ENCODE peak calls at places on chromosomes 2 and 18, in eight cellular contexts. O, D, N, K, G, F, P and L are unnamed samples.

GRCh38 chr18:59612461-59612860 is 84.8 kb downstream of the CCBE1 start:
- DNase-seq in O (no peak), D (no peak), N (peak), K (no peak), G (peak), F (peak), P (no peak), L (peak)

GRCh38 chr2:230664128-230664527 is 48.5 kb upstream of the CAB39 start:
- DNase-seq in O (no peak), D (no peak), N (no peak), K (no peak), G (peak), F (peak), P (no peak), L (no peak)

GRCh38 chr2:95149397-95149984 is 10.2 kb downstream of the ZNF514 start:
- DNase-seq in O (no peak), D (peak), N (peak), K (no peak), G (no peak), F (peak), P (no peak), L (no peak)

GRCh38 chr2:224904390-224904789 is 137.9 kb downstream of the DOCK10 start:
- DNase-seq in O (no peak), D (no peak), N (peak), K (no peak), G (peak), F (peak), P (no peak), L (peak)

GRCh38 chr2:1546023-1546591 is 132.8 kb downstream of the TPO start:
- DNase-seq in O (no peak), D (peak), N (peak), K (no peak), G (peak), F (peak), P (peak), L (peak)

GRCh38 chr2:54626131-54626530 is 97.3 kb upstream of the EML6 start:
- DNase-seq in O (no peak), D (no peak), N (peak), K (no peak), G (no peak), F (no peak), P (no peak), L (no peak)

GRCh38 chr2:103902347-103902746 is 951.6 kb upstream of the POU3F3 start:
- DNase-seq in O (no peak), D (no peak), N (no peak), K (no peak), G (no peak), F (no peak), P (no peak), L (no peak)

GRCh38 chr2:26588576-26588975 is 52.6 kb downstream of the CIB4 start:
- DNase-seq in O (no peak), D (no peak), N (no peak), K (no peak), G (no peak), F (no peak), P (no peak), L (no peak)

GRCh38 chr2:191846787-191847620 is at the start of gene CAVIN2:
- DNase-seq in O (no peak), D (peak), N (peak), K (peak), G (peak), F (peak), P (peak), L (peak)

GRCh38 chr2:62306751-62307468 is 111.0 kb downstream of the B3GNT2 start:
- DNase-seq in O (no peak), D (no peak), N (peak), K (no peak), G (no peak), F (no peak), P (no peak), L (no peak)

GRCh38 chr2:80852079-80852807 is 547.7 kb upstream of the LRRTM1 start:
- DNase-seq in O (no peak), D (no peak), N (no peak), K (no peak), G (no peak), F (no peak), P (no peak), L (no peak)